ENCODE peak calls at places on chromosomes 3 and 15, in four cellular contexts. One of them, this sample, is unnamed.

GRCh38 chr15:98776607-98777281 is 128.4 kb downstream of the IGF1R start:
- DNase-seq in uterus: no peak
- DNase-seq in fibroblast of lung: peak; percentile 50
- DNase-seq in tibial artery: no peak
- DNase-seq in this sample: no peak

GRCh38 chr3:31533169-31533870 is 595 bp downstream of the STT3B start:
- DNase-seq in uterus: peak; percentile 57
- DNase-seq in fibroblast of lung: peak; percentile 19
- DNase-seq in tibial artery: peak; percentile 82
- DNase-seq in this sample: peak; percentile 7

GRCh38 chr3:71503525-71504249 is 79.8 kb downstream of the FOXP1 start:
- DNase-seq in uterus: no peak
- DNase-seq in fibroblast of lung: peak; percentile 46
- DNase-seq in tibial artery: no peak
- DNase-seq in this sample: no peak

GRCh38 chr3:42078686-42079085 is 12.5 kb upstream of the TRAK1 start:
- DNase-seq in uterus: no peak
- DNase-seq in fibroblast of lung: no peak
- DNase-seq in tibial artery: no peak
- DNase-seq in this sample: no peak

GRCh38 chr3:24004171-24004938 is 59.3 kb downstream of the NR1D2 start:
- DNase-seq in uterus: no peak
- DNase-seq in fibroblast of lung: no peak
- DNase-seq in tibial artery: no peak
- DNase-seq in this sample: no peak

GRCh38 chr3:151976211-151977050 is 103.0 kb downstream of the SUCNR1 start:
- DNase-seq in uterus: no peak
- DNase-seq in fibroblast of lung: peak; percentile 90
- DNase-seq in tibial artery: no peak
- DNase-seq in this sample: no peak

GRCh38 chr15:44102675-44103254 is 92.3 kb downstream of the FRMD5 start:
- DNase-seq in uterus: no peak
- DNase-seq in fibroblast of lung: peak; percentile 99
- DNase-seq in tibial artery: no peak
- DNase-seq in this sample: peak; percentile 76

GRCh38 chr15:35168464-35168863 is 83.4 kb upstream of the NANOGP8 start:
- DNase-seq in uterus: no peak
- DNase-seq in fibroblast of lung: peak; percentile 83
- DNase-seq in tibial artery: no peak
- DNase-seq in this sample: no peak

GRCh38 chr3:47011371-47011770 is 31.9 kb downstream of the NBEAL2 start:
- DNase-seq in uterus: no peak
- DNase-seq in fibroblast of lung: no peak
- DNase-seq in tibial artery: peak; percentile 51
- DNase-seq in this sample: no peak

GRCh38 chr3:66933233-66933632 is 64.9 kb upstream of the KBTBD8 start:
- DNase-seq in uterus: no peak
- DNase-seq in fibroblast of lung: no peak
- DNase-seq in tibial artery: no peak
- DNase-seq in this sample: no peak

GRCh38 chr3:150740733-150741496 is 22.1 kb downstream of the SIAH2 start:
- DNase-seq in uterus: no peak
- DNase-seq in fibroblast of lung: no peak
- DNase-seq in tibial artery: no peak
- DNase-seq in this sample: no peak

GRCh38 chr3:137294839-137295238 is 337.1 kb downstream of the IL20RB start:
- DNase-seq in uterus: no peak
- DNase-seq in fibroblast of lung: no peak
- DNase-seq in tibial artery: no peak
- DNase-seq in this sample: no peak

GRCh38 chr3:188362405-188362831 is 208.5 kb downstream of the LPP start:
- DNase-seq in uterus: peak; percentile 39
- DNase-seq in fibroblast of lung: peak; percentile 51
- DNase-seq in tibial artery: no peak
- DNase-seq in this sample: no peak

GRCh38 chr3:133881987-133882825 is 13.5 kb downstream of the RAB6B start:
- DNase-seq in uterus: no peak
- DNase-seq in fibroblast of lung: no peak
- DNase-seq in tibial artery: no peak
- DNase-seq in this sample: no peak

GRCh38 chr15:71333839-71334238 is 218.6 kb downstream of the THSD4 start:
- DNase-seq in uterus: no peak
- DNase-seq in fibroblast of lung: peak; percentile 75
- DNase-seq in tibial artery: no peak
- DNase-seq in this sample: no peak

GRCh38 chr15:78837543-78837942 is 26.3 kb upstream of the ADAMTS7 start:
- DNase-seq in uterus: no peak
- DNase-seq in fibroblast of lung: no peak
- DNase-seq in tibial artery: no peak
- DNase-seq in this sample: no peak

GRCh38 chr3:64214697-64215018 is 10.6 kb downstream of the PRICKLE2 start:
- DNase-seq in uterus: peak; percentile 82
- DNase-seq in fibroblast of lung: peak; percentile 76
- DNase-seq in tibial artery: no peak
- DNase-seq in this sample: peak; percentile 22

GRCh38 chr3:16912400-16913263 is 27.9 kb downstream of the PLCL2 start:
- DNase-seq in uterus: no peak
- DNase-seq in fibroblast of lung: no peak
- DNase-seq in tibial artery: no peak
- DNase-seq in this sample: no peak

GRCh38 chr15:98067339-98067738 is 106.8 kb downstream of the ARRDC4 start:
- DNase-seq in uterus: no peak
- DNase-seq in fibroblast of lung: no peak
- DNase-seq in tibial artery: no peak
- DNase-seq in this sample: no peak

GRCh38 chr15:89442671-89443307 is 53.6 kb downstream of the RHCG start:
- DNase-seq in uterus: no peak
- DNase-seq in fibroblast of lung: peak; percentile 20
- DNase-seq in tibial artery: no peak
- DNase-seq in this sample: peak; percentile 58

GRCh38 chr15:56794923-56795329 is 61.6 kb upstream of the ZNF280D start:
- DNase-seq in uterus: peak; percentile 34
- DNase-seq in fibroblast of lung: peak; percentile 54
- DNase-seq in tibial artery: no peak
- DNase-seq in this sample: no peak

GRCh38 chr3:168696119-168696518 is 600.4 kb upstream of the GOLIM4 start:
- DNase-seq in uterus: no peak
- DNase-seq in fibroblast of lung: no peak
- DNase-seq in tibial artery: no peak
- DNase-seq in this sample: no peak

GRCh38 chr15:77104155-77104554 is 33.2 kb upstream of the TSPAN3 start:
- DNase-seq in uterus: no peak
- DNase-seq in fibroblast of lung: peak; percentile 5
- DNase-seq in tibial artery: no peak
- DNase-seq in this sample: no peak

GRCh38 chr3:6220361-6220957 is 640.5 kb upstream of the GRM7 start:
- DNase-seq in uterus: no peak
- DNase-seq in fibroblast of lung: no peak
- DNase-seq in tibial artery: no peak
- DNase-seq in this sample: no peak

GRCh38 chr3:197305854-197306253 is 7.4 kb upstream of the DLG1 start:
- DNase-seq in uterus: no peak
- DNase-seq in fibroblast of lung: peak; percentile 81
- DNase-seq in tibial artery: no peak
- DNase-seq in this sample: no peak

GRCh38 chr3:197303452-197303851 is 5.0 kb upstream of the DLG1 start:
- DNase-seq in uterus: no peak
- DNase-seq in fibroblast of lung: no peak
- DNase-seq in tibial artery: no peak
- DNase-seq in this sample: no peak

GRCh38 chr3:197309528-197310361 is 11.3 kb upstream of the DLG1 start:
- DNase-seq in uterus: peak; percentile 31
- DNase-seq in fibroblast of lung: peak; percentile 95
- DNase-seq in tibial artery: no peak
- DNase-seq in this sample: no peak

GRCh38 chr3:197308591-197308990 is 10.2 kb upstream of the DLG1 start:
- DNase-seq in uterus: no peak
- DNase-seq in fibroblast of lung: peak; percentile 74
- DNase-seq in tibial artery: no peak
- DNase-seq in this sample: no peak

DNA sequence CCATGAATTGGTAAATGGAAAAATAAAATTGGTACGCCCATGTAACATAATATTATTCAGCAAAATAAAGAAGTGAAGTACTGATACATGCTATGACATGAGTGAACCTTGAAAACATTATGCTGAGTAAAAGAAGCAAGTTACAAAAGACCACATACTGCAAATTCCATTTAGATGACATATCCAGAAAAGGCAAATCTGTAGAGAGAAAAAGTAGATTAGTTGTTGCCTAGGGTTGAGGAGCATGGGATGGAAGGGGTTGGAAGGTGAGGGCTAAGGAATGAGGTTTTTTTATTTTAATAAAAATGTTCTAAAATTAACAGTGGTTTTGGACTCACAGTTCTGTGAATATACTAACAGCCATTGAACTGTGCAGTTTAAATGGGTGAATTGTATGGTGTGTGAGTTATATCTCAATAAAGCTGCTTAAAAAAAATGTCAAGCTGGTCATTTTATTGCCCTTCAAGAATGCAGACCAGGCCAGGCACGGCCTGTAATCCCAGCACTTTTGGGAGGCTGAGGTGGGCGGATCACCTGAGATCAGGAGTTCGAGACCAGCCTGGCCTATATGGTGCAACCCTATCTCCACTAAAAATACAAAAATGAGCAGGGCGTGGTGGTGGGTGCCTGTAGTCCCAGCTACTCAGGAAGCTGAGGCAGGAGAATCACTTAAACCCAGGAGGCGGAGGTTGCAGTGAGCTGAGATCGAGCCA is 8.1 kb upstream of the DLG1 start:
- DNase-seq in uterus: no peak
- DNase-seq in fibroblast of lung: peak; percentile 75
- DNase-seq in tibial artery: no peak
- DNase-seq in this sample: no peak
- H3K27ac ChIP-seq in uterus: no peak overlapping the region
- H3K27ac ChIP-seq in fibroblast of lung: peak overlapping the region; percentile 46
- H3K27ac ChIP-seq in tibial artery: no peak overlapping the region
- H3K27ac ChIP-seq in this sample: no peak overlapping the region

DNA sequence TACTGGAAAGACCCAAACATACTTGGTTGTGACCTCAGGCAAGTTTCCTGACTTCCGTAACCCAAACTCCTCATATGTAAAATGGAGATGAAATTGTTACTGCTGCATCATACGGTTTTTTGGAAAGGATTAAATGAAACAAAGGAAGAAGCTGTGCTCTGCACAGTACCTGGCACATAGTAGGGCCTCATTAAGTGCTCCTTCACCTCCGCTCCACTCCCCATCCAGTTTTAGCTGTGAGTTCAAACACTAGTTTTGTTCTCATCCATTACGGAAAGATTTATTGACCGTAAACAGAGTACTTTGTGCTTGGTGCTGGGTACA is 381 bp upstream of the ICE2 start:
- DNase-seq in uterus: no peak
- DNase-seq in fibroblast of lung: no peak
- DNase-seq in tibial artery: no peak
- DNase-seq in this sample: no peak
- H3K27ac ChIP-seq in uterus: peak overlapping the region; percentile 91
- H3K27ac ChIP-seq in fibroblast of lung: peak overlapping the region; percentile 80
- H3K27ac ChIP-seq in tibial artery: peak overlapping the region; percentile 92
- H3K27ac ChIP-seq in this sample: peak overlapping the region; percentile 85

DNA sequence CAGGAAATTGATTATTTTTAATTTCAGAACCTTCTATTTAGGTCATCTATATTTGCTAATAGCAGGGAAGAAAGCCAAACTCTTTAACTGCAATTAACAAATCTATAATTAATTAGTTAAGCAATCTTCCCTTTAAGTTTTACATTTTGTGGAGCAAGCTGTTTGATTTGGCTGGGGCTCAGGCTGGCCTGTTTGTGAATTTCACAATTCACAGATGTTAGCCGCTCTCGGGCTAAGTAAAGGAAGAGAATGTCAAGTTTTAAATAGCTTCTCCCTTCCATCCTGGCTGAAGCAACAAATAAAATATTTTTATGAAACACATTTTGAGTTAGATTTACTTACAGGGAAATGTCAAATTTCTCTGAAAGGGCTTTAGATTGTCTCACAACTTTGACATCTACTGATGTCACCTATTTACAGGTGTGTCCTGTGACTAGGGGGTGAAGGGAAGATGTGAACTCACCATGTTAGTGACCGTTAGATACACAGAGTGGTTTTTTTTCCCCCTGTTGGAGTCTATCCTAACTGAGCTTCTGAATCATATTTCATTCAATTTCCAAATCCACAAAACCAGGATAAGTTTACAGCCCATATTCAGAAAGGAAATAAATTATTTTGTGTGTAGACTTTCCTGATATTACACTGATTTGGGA is 1.3 kb upstream of the TP63 start:
- DNase-seq in uterus: no peak
- DNase-seq in fibroblast of lung: peak; percentile 9
- DNase-seq in tibial artery: peak; percentile 66
- DNase-seq in this sample: no peak
- H3K27ac ChIP-seq in uterus: peak overlapping the region; percentile 8
- H3K27ac ChIP-seq in fibroblast of lung: no peak overlapping the region
- H3K27ac ChIP-seq in tibial artery: peak overlapping the region; percentile 47
- H3K27ac ChIP-seq in this sample: no peak overlapping the region

GRCh38 chr3:160477750-160478149 is 28.2 kb upstream of the TRIM59 start:
- DNase-seq in uterus: no peak
- DNase-seq in fibroblast of lung: no peak
- DNase-seq in tibial artery: no peak
- DNase-seq in this sample: no peak

GRCh38 chr3:160475153-160475552 is 25.6 kb upstream of the TRIM59 start:
- DNase-seq in uterus: no peak
- DNase-seq in fibroblast of lung: no peak
- DNase-seq in tibial artery: no peak
- DNase-seq in this sample: no peak

GRCh38 chr3:160473978-160474377 is 24.4 kb upstream of the TRIM59 start:
- DNase-seq in uterus: no peak
- DNase-seq in fibroblast of lung: peak; percentile 90
- DNase-seq in tibial artery: no peak
- DNase-seq in this sample: no peak

GRCh38 chr3:160474416-160474838 is 24.8 kb upstream of the TRIM59 start:
- DNase-seq in uterus: no peak
- DNase-seq in fibroblast of lung: no peak
- DNase-seq in tibial artery: no peak
- DNase-seq in this sample: no peak

DNA sequence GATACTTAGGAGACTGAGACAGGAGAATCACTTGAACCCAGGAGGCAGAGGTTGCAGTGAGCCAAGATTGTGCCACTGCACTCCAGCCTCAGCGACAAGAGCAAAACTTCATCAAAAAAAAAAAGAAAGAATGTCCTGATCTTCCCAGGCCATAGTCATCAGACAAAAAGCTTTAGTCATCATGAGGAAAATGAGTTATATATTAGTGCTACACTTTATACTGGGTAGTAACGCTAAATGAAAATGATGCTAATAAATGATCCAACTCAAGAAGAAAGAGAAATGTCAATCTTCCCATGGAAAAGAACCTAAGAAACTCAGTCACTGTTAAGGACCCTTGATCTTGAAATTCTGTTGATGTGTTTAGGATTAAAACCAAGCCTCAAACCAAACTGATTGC is 26.3 kb upstream of the TRIM59 start:
- DNase-seq in uterus: no peak
- DNase-seq in fibroblast of lung: no peak
- DNase-seq in tibial artery: no peak
- DNase-seq in this sample: no peak
- H3K27ac ChIP-seq in uterus: no peak overlapping the region
- H3K27ac ChIP-seq in fibroblast of lung: no peak overlapping the region
- H3K27ac ChIP-seq in tibial artery: no peak overlapping the region
- H3K27ac ChIP-seq in this sample: no peak overlapping the region